ENCODE peak calls at places on chromosomes 5 and 9, in four cellular contexts. R is AG09309, A is HCT116, F is mucosa of descending colon. K is an unnamed sample.

GRCh38 chr5:40030661-40031060 is 605.9 kb upstream of the DAB2 start:
- DNase-seq in R (no peak), F (no peak), A (no peak), K (no peak)

GRCh38 chr9:117300686-117301085 is 114.2 kb downstream of the ASTN2 start:
- DNase-seq in R (no peak), A (no peak), F (no peak), K (no peak)

GRCh38 chr9:127721391-127721821 is 5.5 kb downstream of the TTC16 start:
- DNase-seq in A (peak; percentile 56), F (peak; percentile 68), R (no peak), K (no peak)

GRCh38 chr9:87193925-87194380 is 246.6 kb upstream of the GAS1 start:
- DNase-seq in A (no peak), R (peak; percentile 98), F (no peak), K (no peak)

GRCh38 chr9:131516930-131517329 is 14.1 kb downstream of the UCK1 start:
- DNase-seq in F (no peak), R (no peak), A (no peak), K (no peak)

GRCh38 chr5:125704888-125705287 is 718.3 kb upstream of the GRAMD2B start:
- DNase-seq in A (no peak), F (no peak), R (no peak), K (no peak)

GRCh38 chr5:52947208-52947607 is 41.9 kb upstream of the ITGA2 start:
- DNase-seq in F (no peak), R (no peak), A (no peak), K (no peak)

GRCh38 chr5:54915466-54916027 is 69.8 kb downstream of the ESM1 start:
- DNase-seq in R (no peak), F (no peak), A (no peak), K (no peak)

GRCh38 chr9:6413365-6414263 is 615 bp downstream of the UHRF2 start:
- DNase-seq in R (no peak), A (no peak), F (peak; percentile 68), K (peak; percentile 87)

GRCh38 chr5:121975294-121975693 is 13.5 kb downstream of the SRFBP1 start:
- DNase-seq in R (no peak), A (no peak), F (no peak), K (no peak)

GRCh38 chr9:36867672-36868471 is 166.2 kb downstream of the PAX5 start:
- DNase-seq in R (no peak), A (no peak), F (peak; percentile 85), K (peak; percentile 43)

GRCh38 chr9:114285166-114285867 is 37.6 kb upstream of the ORM1 start:
- DNase-seq in R (no peak), F (peak; percentile 43), A (no peak), K (peak; percentile 81)

GRCh38 chr5:106380736-106381135 is 1290.0 kb downstream of the EFNA5 start:
- DNase-seq in A (no peak), F (no peak), R (no peak), K (no peak)

GRCh38 chr5:111461261-111461671 is 51.1 kb downstream of the STARD4 start:
- DNase-seq in R (no peak), F (no peak), A (no peak), K (no peak)

GRCh38 chr9:4774209-4774608 is 18.5 kb upstream of the RCL1 start:
- DNase-seq in F (no peak), A (no peak), R (no peak), K (no peak)

GRCh38 chr5:110288766-110289165 is 437.7 kb downstream of the TMEM232 start:
- DNase-seq in R (peak; percentile 98), F (no peak), A (no peak), K (no peak)

GRCh38 chr5:120678279-120678678 is 214.2 kb downstream of the PRR16 start:
- DNase-seq in R (no peak), F (no peak), A (no peak), K (no peak)

GRCh38 chr5:154844800-154845199 is 5.6 kb downstream of the FAXDC2 start:
- DNase-seq in F (no peak), R (no peak), A (no peak), K (no peak)

GRCh38 chr9:18610956-18611355 is 137.0 kb downstream of the ADAMTSL1 start:
- DNase-seq in R (no peak), A (no peak), F (no peak), K (no peak)

GRCh38 chr9:18618862-18619261 is 144.9 kb downstream of the ADAMTSL1 start:
- DNase-seq in F (no peak), R (no peak), A (no peak), K (no peak)

GRCh38 chr9:18614116-18614515 is 140.2 kb downstream of the ADAMTSL1 start:
- DNase-seq in F (no peak), A (no peak), R (no peak), K (no peak)

GRCh38 chr9:18611946-18612345 is 138.0 kb downstream of the ADAMTSL1 start:
- DNase-seq in A (no peak), R (no peak), F (no peak), K (no peak)

GRCh38 chr9:18614651-18615050 is 140.7 kb downstream of the ADAMTSL1 start:
- DNase-seq in F (no peak), A (no peak), R (no peak), K (no peak)
- H3K4me3 ChIP-seq in F (no peak overlapping the region), A (no peak overlapping the region), R (no peak overlapping the region), K (no peak overlapping the region)

GRCh38 chr9:98071737-98072136 is 15.2 kb downstream of the NANS start:
- DNase-seq in F (peak; percentile 83), R (no peak), A (no peak), K (no peak)
- H3K4me3 ChIP-seq in F (no peak overlapping the region), R (no peak overlapping the region), A (no peak overlapping the region), K (no peak overlapping the region)

GRCh38 chr5:135456238-135457099 is 4.3 kb upstream of the TIFAB start:
- DNase-seq in R (peak; percentile 69), F (no peak), A (peak; percentile 46), K (no peak)

GRCh38 chr5:135460246-135461033 is 8.3 kb upstream of the TIFAB start:
- DNase-seq in A (no peak), R (no peak), F (no peak), K (no peak)

GRCh38 chr5:135458921-135459331 is 6.8 kb upstream of the TIFAB start:
- DNase-seq in R (no peak), A (peak; percentile 7), F (peak; percentile 86), K (peak; percentile 87)

GRCh38 chr5:135457424-135458071 is 5.4 kb upstream of the TIFAB start:
- DNase-seq in A (peak; percentile 74), R (no peak), F (peak; percentile 80), K (peak; percentile 68)

DNA sequence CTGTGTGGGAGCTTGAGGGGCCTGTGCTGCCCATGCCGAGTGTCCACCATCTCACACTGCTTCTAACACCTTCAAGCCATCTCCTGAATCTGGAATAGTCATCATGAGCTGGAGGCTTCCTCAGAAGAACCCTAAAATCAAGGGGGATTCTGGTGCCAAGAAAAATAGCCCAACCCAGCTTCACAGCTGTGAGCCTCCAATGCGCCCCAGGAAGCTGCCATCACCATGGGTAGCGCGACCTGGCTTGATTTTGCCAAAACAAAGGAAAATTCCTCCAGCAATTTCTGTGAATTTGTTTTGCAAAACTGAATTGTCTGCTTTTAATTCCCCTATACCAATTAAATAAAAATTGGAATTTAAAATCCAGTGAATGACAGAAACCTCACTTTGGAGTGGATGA is 6.2 kb upstream of the TIFAB start:
- DNase-seq in A (no peak), F (no peak), R (no peak), K (no peak)
- H3K4me3 ChIP-seq in A (no peak overlapping the region), F (no peak overlapping the region), R (no peak overlapping the region), K (no peak overlapping the region)

DNA sequence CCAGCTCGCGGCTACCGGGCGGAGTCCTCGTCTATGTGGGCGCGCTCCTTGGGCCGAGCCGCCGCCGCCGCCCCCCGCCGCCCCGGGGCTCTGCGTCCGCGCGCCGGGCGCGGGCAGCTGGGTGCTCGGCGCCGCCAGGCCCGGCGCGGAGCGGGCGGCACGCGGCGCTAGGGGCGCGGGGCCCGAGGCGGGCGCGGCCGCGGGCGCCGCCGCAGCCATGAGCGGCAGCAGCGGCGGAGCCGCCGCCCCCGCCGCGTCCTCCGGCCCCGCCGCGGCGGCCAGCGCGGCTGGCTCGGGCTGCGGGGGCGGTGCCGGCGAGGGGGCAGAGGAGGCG is 334 bp downstream of the TRIO start:
- DNase-seq in A (no peak), F (no peak), R (no peak), K (no peak)
- H3K4me3 ChIP-seq in A (peak overlapping the region; percentile 97), F (peak overlapping the region; percentile 82), R (peak overlapping the region; percentile 90), K (peak overlapping the region; percentile 88)

GRCh38 chr5:7397005-7397546 is 1.1 kb downstream of the ADCY2 start:
- DNase-seq in F (no peak), A (no peak), R (no peak), K (no peak)

GRCh38 chr5:7393921-7394799 is 1.8 kb upstream of the ADCY2 start:
- DNase-seq in A (no peak), F (no peak), R (no peak), K (no peak)

GRCh38 chr5:7394889-7395431 is 978 bp upstream of the ADCY2 start:
- DNase-seq in A (no peak), R (no peak), F (no peak), K (no peak)

GRCh38 chr5:7396169-7397004 is 449 bp downstream of the ADCY2 start:
- DNase-seq in A (no peak), F (peak; percentile 32), R (no peak), K (peak; percentile 76)

DNA sequence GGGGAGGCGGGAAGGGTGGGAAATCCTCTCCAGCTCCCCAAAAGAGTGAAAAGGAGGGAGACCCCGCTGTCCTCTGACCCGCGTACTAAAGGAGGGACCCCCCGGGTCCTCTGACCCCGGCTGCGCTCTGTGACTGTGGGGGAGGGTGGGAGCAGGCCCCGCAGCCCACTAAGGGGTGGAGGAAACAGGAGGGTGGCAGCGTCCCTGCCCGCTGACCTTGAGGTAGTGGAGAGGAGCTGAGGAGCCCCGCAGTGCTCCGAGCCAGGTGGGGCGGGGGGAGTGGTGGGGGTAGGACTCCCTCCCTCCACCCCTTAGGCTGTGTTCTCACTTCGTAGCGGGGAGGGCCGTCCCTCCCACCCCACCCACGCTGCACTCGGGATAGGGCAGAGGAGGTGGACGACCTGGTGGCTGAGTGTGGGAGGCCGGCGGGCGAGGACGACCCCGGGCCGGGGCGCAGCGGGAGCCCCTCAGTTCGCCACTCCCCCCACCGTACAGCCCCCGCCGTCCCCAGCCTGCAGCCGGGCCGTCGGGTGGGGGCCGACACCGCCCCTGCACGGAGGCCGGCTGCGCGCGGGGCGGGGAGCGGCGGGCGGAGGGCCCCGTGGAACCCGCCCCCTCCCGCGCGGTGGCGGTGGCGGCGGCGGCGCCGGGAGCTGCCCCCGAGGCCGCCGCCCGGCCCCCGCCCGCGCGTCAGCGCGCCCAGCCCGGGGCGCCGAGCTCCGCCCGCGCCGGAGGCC is at the start of gene ADCY2:
- DNase-seq in F (no peak), A (no peak), R (no peak), K (no peak)
- H3K4me3 ChIP-seq in F (no peak within 1 kb of the TSS), A (no peak within 1 kb of the TSS), R (no peak within 1 kb of the TSS), K (peak within 1 kb of the TSS; percentile 9)

GRCh38 chr5:143659614-143660238 is 152.2 kb upstream of the HMHB1 start:
- DNase-seq in A (no peak), F (no peak), R (no peak), K (no peak)

GRCh38 chr5:143664623-143665022 is 147.3 kb upstream of the HMHB1 start:
- DNase-seq in F (no peak), A (no peak), R (no peak), K (no peak)

GRCh38 chr5:143657814-143658395 is 154.1 kb upstream of the HMHB1 start:
- DNase-seq in F (no peak), A (no peak), R (no peak), K (no peak)

GRCh38 chr5:143663872-143664271 is 148.1 kb upstream of the HMHB1 start:
- DNase-seq in A (no peak), R (no peak), F (no peak), K (no peak)

GRCh38 chr5:143662020-143662419 is 149.9 kb upstream of the HMHB1 start:
- DNase-seq in F (no peak), A (no peak), R (no peak), K (no peak)
- H3K4me3 ChIP-seq in F (no peak overlapping the region), A (no peak overlapping the region), R (no peak overlapping the region), K (no peak overlapping the region)

GRCh38 chr9:120609636-120610035 is 29.7 kb upstream of the CDK5RAP2 start:
- DNase-seq in R (no peak), F (no peak), A (no peak), K (no peak)
- H3K4me3 ChIP-seq in R (no peak overlapping the region), F (no peak overlapping the region), A (no peak overlapping the region), K (no peak overlapping the region)